ENCODE peak calls at places on chromosomes 13 and 19, in eight cellular contexts. L, T, A, E, X, O, B and R are unnamed samples.
A peak's percentile ranks its signal among the peaks of the same experiment; 100 is the strongest.

GRCh38 chr19:33535176-33535575 is 13.6 kb upstream of the PEPD start:
- DNase-seq in L (no peak), T (no peak), A (no peak), E (no peak), X (no peak), O (no peak), B (no peak), R (no peak)

GRCh38 chr13:105655046-105655445 is 880.4 kb downstream of the EFNB2 start:
- DNase-seq in L (no peak), T (peak; percentile 55), A (no peak), E (no peak), X (no peak), O (no peak), B (no peak), R (no peak)

GRCh38 chr13:20398459-20398858 is 127.2 kb downstream of the CRYL1 start:
- DNase-seq in L (no peak), T (no peak), A (no peak), E (no peak), X (no peak), O (no peak), B (no peak), R (no peak)

GRCh38 chr13:43391021-43391420 is 367.6 kb downstream of the DNAJC15 start:
- DNase-seq in L (no peak), T (no peak), A (no peak), E (no peak), X (no peak), O (no peak), B (no peak), R (no peak)

GRCh38 chr13:77779461-77780272 is 82.2 kb downstream of the SLAIN1 start:
- DNase-seq in L (peak; percentile 76), T (peak; percentile 63), A (peak; percentile 35), E (no peak), X (peak; percentile 9), O (no peak), B (no peak), R (no peak)

GRCh38 chr13:78736142-78736541 is 77.2 kb upstream of the OBI1 start:
- DNase-seq in L (no peak), T (peak; percentile 7), A (no peak), E (no peak), X (no peak), O (no peak), B (no peak), R (no peak)

GRCh38 chr19:56076413-56076998 is 44.6 kb downstream of the ZNF787 start:
- DNase-seq in L (peak; percentile 77), T (peak; percentile 81), A (no peak), E (no peak), X (no peak), O (no peak), B (no peak), R (no peak)

GRCh38 chr13:75514080-75515040 is 23.3 kb downstream of the COMMD6 start:
- DNase-seq in L (no peak), T (no peak), A (no peak), E (no peak), X (no peak), O (no peak), B (no peak), R (no peak)

GRCh38 chr19:38195237-38195636 is 28.8 kb downstream of the DPF1 start:
- DNase-seq in L (no peak), T (no peak), A (no peak), E (no peak), X (no peak), O (no peak), B (no peak), R (no peak)

GRCh38 chr13:102443234-102443633 is 41.4 kb upstream of the FGF14 start:
- DNase-seq in L (no peak), T (no peak), A (no peak), E (no peak), X (no peak), O (no peak), B (no peak), R (no peak)

GRCh38 chr13:99752373-99752772 is 219.2 kb downstream of the ZIC5 start:
- DNase-seq in L (no peak), T (no peak), A (no peak), E (no peak), X (no peak), O (no peak), B (no peak), R (no peak)

GRCh38 chr13:110340812-110341444 is 33.8 kb downstream of the COL4A2 start:
- DNase-seq in L (no peak), T (no peak), A (peak; percentile 93), E (no peak), X (no peak), O (peak; percentile 75), B (peak; percentile 97), R (peak; percentile 85)

GRCh38 chr19:2640563-2641331 is 61.7 kb downstream of the GNG7 start:
- DNase-seq in L (no peak), T (no peak), A (no peak), E (no peak), X (no peak), O (no peak), B (no peak), R (no peak)

GRCh38 chr13:95404141-95404882 is 103.1 kb upstream of the ABCC4 start:
- DNase-seq in L (peak; percentile 92), T (peak; percentile 85), A (peak; percentile 67), E (peak; percentile 90), X (peak; percentile 19), O (peak; percentile 80), B (peak; percentile 83), R (peak; percentile 86)

DNA sequence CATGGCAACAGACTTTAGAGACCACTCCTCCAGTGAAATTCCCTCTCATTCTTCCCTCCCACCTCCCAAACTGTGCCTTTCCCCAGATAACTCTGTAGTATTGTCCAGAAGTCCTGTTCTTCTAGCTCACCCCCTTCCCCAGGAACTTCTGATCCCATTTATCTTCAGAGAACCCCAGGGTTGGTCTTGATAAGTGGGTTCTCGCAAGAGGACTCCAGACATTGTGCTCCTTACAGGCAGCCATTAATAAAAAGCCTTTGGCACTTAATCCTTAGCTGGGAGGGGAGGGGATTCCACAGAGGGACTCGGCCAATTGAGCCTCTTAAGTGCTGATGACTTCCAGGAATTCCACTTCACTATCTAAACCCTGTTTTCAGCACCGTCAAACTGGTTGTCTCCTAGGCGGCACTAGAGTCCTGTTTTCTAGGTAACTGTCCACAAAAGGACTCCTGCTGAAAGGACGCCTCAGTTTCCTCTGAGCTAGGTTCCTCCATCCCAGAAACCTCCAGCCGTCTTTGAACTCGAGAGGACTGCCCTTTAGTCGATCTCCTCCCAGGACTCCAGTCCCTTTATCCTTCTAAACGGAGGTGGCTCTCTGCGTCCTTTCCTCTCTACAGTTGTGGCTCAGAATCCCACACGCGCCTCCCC is 2.0 kb downstream of the LTBP4 start:
- DNase-seq in L (peak; percentile 73), T (peak; percentile 31), A (no peak), E (no peak), X (no peak), O (no peak), B (no peak), R (no peak)
- H3K4me1 ChIP-seq in L (peaks cover 42% of the 10 kb centered on the region), T (peaks cover 40% of the 10 kb centered on the region), A (peaks cover 43% of the 10 kb centered on the region), E (peaks cover 4% of the 10 kb centered on the region), X (peaks cover 51% of the 10 kb centered on the region), O (peaks cover 13% of the 10 kb centered on the region), B (peaks cover 60% of the 10 kb centered on the region), R (peaks cover 14% of the 10 kb centered on the region)

DNA sequence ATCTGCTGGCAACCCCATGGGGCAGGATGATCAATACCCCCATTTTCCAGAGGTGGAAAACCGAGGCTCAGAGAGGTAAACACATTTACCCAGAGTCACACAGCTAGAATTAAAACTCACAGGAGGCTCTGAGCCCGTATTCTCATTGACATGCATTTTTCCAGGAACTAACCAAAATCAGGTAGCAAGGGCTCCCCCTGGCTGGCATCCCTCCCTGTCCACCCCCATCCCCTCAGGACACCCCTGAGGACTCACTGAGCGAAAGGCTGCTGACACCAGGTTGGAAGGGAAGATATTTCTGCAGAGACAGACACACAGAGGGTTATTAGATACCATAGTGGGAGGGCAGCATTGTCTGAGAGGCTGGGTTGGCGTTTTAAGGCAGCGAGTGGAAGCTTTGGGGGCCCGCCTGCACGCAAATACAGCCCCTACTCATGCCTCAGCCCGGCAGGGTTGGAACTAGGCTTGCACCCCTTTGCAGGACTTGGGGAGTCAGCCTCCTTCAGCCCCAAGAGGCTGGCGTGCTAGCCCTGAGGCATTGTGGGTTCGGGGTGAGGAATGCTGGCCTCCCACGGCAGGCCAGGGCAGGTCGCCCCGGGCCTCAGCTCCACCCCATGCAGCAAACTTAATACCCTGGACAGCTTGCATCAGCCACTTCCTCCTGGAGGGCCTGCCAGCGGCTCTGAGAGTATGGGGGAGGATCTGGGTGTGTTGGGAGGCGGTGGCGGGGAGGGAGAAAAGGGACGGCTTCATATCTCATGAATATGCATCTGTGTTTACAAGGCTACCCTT is 3.9 kb downstream of the SLC1A5 start:
- DNase-seq in L (peak; percentile 82), T (peak; percentile 80), A (peak; percentile 82), E (peak; percentile 88), X (peak; percentile 96), O (peak; percentile 72), B (peak; percentile 73), R (peak; percentile 81)
- TF ChIP-seq CTCF in L (peak; percentile 62), T (peak; percentile 45), A (no peak), E (peak; percentile 59), X (peak; percentile 31), O (no peak), B (no peak), R (no peak)

DNA sequence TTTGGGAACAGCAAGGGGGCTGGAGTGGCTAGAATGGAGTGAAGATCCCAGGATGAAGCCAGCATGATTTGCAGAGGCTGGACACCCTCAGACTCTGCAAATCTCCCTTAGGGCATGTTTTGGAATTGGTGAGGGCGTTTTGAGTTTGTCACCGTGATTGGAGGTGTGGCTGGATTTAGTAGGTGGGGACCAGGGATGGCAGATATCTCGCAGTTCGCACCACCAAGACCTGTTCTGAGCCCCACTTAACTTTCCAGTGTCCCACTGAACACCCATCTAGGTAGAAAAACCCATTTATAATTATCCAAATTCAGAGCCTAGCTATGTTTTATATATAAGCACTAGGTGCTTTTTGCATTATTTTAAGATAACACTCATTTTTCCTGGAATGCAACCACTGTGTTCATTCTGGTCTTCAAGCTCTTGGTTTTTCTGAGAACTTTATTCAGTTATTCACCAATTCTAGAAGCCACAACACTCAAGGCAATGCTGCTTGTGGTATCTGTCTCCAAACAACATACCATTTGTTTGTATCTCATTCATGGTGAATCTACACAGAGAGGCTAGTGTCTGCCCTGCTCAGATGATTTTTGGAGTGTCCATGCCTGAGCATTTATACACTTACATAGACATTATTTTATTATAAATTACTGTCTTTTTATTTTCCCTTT is 3.0 kb upstream of the NANOS2 start:
- DNase-seq in L (no peak), T (no peak), A (no peak), E (no peak), X (no peak), O (no peak), B (no peak), R (no peak)
- H3K27ac ChIP-seq in L (no peak overlapping the region), T (no peak overlapping the region), A (no peak overlapping the region), E (no peak overlapping the region), X (no peak overlapping the region), O (no peak overlapping the region), B (no peak overlapping the region), R (no peak overlapping the region)

DNA sequence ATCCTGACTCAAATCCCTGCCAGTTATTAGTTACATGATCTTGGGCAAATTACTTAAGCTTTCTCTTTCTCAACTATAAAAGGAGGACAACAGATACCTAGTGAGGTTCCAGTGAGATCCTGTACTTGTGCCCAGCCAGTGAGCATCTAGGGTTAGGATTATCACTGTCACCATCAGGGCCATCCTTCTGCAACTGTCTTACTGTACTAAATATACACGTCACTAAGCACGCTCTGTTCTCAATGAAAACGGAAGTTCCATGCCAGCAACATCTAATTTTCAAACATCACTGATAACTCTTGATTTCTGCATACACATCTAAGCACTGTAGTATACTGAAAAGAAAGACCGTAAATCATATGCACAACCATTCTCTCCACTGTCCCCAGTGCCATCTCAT is 70.0 kb downstream of the FOXO1 start:
- DNase-seq in L (no peak), T (no peak), A (no peak), E (no peak), X (no peak), O (no peak), B (no peak), R (no peak)
- H3K4me1 ChIP-seq in L (peaks cover 74% of the 10 kb centered on the region), T (no peaks in the 10 kb centered on the region), A (peaks cover 13% of the 10 kb centered on the region), E (peaks cover 7% of the 10 kb centered on the region), X (no peaks in the 10 kb centered on the region), O (peaks cover 23% of the 10 kb centered on the region), B (peaks cover 13% of the 10 kb centered on the region), R (peaks cover 25% of the 10 kb centered on the region)

GRCh38 chr13:34164585-34164984 is 346.6 kb downstream of the RFC3 start:
- DNase-seq in L (peak; percentile 33), T (peak; percentile 19), A (no peak), E (no peak), X (no peak), O (no peak), B (no peak), R (no peak)
- TF ChIP-seq CTCF in L (no peak), T (no peak), A (no peak), E (no peak), X (no peak), O (no peak), B (no peak), R (no peak)